ENCODE peak calls at places on chromosomes 6 and 20, in seven cellular contexts. O, C, B, M, V, G and A are unnamed samples.

GRCh38 chr6:131116755-131117360 is 18.4 kb upstream of the AKAP7 start:
- DNase-seq in O (peak; percentile 85), C (no peak), B (peak; percentile 34), M (no peak), V (peak; percentile 41), G (peak; percentile 50), A (no peak)

GRCh38 chr20:51660741-51661608 is 107.2 kb downstream of the ATP9A start:
- DNase-seq in O (peak; percentile 77), C (no peak), B (no peak), M (peak; percentile 75), V (peak; percentile 80), G (no peak), A (no peak)

GRCh38 chr6:132993738-132994137 is 179.4 kb downstream of the RPS12 start:
- DNase-seq in O (no peak), C (no peak), B (no peak), M (no peak), V (no peak), G (no peak), A (no peak)

GRCh38 chr6:108966855-108967755 is 118.9 kb downstream of the ARMC2 start:
- DNase-seq in O (peak; percentile 28), C (no peak), B (no peak), M (peak; percentile 51), V (no peak), G (no peak), A (no peak)

GRCh38 chr6:149271348-149272340 is 45.9 kb upstream of the TAB2 start:
- DNase-seq in O (no peak), C (no peak), B (no peak), M (no peak), V (no peak), G (no peak), A (peak; percentile 38)

GRCh38 chr6:132063738-132064137 is 112.6 kb upstream of the CCN2 start:
- DNase-seq in O (peak; percentile 64), C (no peak), B (no peak), M (no peak), V (peak; percentile 52), G (no peak), A (no peak)

GRCh38 chr6:157240059-157240959 is 83.0 kb downstream of the TMEM242 start:
- DNase-seq in O (no peak), C (no peak), B (peak; percentile 71), M (no peak), V (peak; percentile 86), G (peak; percentile 13), A (no peak)

GRCh38 chr6:106084106-106084963 is 1.8 kb upstream of the PRDM1 start:
- DNase-seq in O (peak; percentile 85), C (no peak), B (peak; percentile 46), M (no peak), V (peak; percentile 62), G (peak; percentile 41), A (no peak)

GRCh38 chr6:24126586-24127192 is 674 bp downstream of the NRSN1 start:
- DNase-seq in O (peak; percentile 83), C (no peak), B (peak; percentile 47), M (peak; percentile 16), V (peak; percentile 37), G (peak; percentile 51), A (no peak)

GRCh38 chr6:10511477-10511876 is 9.7 kb upstream of the GCNT2 start:
- DNase-seq in O (peak; percentile 9), C (no peak), B (no peak), M (no peak), V (no peak), G (no peak), A (no peak)

GRCh38 chr6:169326067-169326799 is 72.6 kb upstream of the THBS2 start:
- DNase-seq in O (peak; percentile 48), C (no peak), B (no peak), M (peak; percentile 42), V (peak; percentile 35), G (peak; percentile 55), A (no peak)

GRCh38 chr6:90216081-90216977 is 80.3 kb downstream of the BACH2 start:
- DNase-seq in O (no peak), C (no peak), B (peak; percentile 22), M (no peak), V (no peak), G (peak; percentile 7), A (peak; percentile 62)

GRCh38 chr20:57664476-57664875 is 44.2 kb upstream of the ZBP1 start:
- DNase-seq in O (no peak), C (no peak), B (no peak), M (no peak), V (no peak), G (no peak), A (no peak)

GRCh38 chr6:32613475-32613874 is 23.7 kb upstream of the HLA-DQA1 start:
- DNase-seq in O (no peak), C (no peak), B (no peak), M (no peak), V (no peak), G (no peak), A (no peak)